ENCODE peak calls at places on chromosomes 5 and 9, in eight cellular contexts. One of them, this sample, is unnamed.
A peak's percentile ranks its signal among the peaks of the same experiment; 100 is the strongest.

GRCh38 chr5:62934319-62934718 is 355.7 kb downstream of the LRRC70 start:
- DNase-seq in K562: no peak
- DNase-seq in right lobe of liver: no peak
- DNase-seq in CD4-positive, alpha-beta T cell: no peak
- DNase-seq in adipocyte: no peak
- DNase-seq in prostate gland: no peak
- DNase-seq in CD8-positive, alpha-beta memory T cell: no peak
- DNase-seq in Caco-2: no peak
- DNase-seq in this sample: no peak

GRCh38 chr9:15280647-15281046 is 26.4 kb downstream of the TTC39B start:
- DNase-seq in right lobe of liver: no peak
- DNase-seq in K562: no peak
- DNase-seq in CD4-positive, alpha-beta T cell: no peak
- DNase-seq in CD8-positive, alpha-beta memory T cell: no peak
- DNase-seq in prostate gland: no peak
- DNase-seq in adipocyte: no peak
- DNase-seq in Caco-2: no peak
- DNase-seq in this sample: no peak

GRCh38 chr9:112586600-112587155 is 100.1 kb downstream of the KIAA1958 start:
- DNase-seq in prostate gland: no peak
- DNase-seq in right lobe of liver: no peak
- DNase-seq in adipocyte: peak; percentile 42
- DNase-seq in Caco-2: no peak
- DNase-seq in K562: no peak
- DNase-seq in CD4-positive, alpha-beta T cell: no peak
- DNase-seq in CD8-positive, alpha-beta memory T cell: no peak
- DNase-seq in this sample: no peak

GRCh38 chr9:85157763-85158162 is 488.2 kb downstream of the NTRK2 start:
- DNase-seq in Caco-2: no peak
- DNase-seq in adipocyte: no peak
- DNase-seq in CD8-positive, alpha-beta memory T cell: no peak
- DNase-seq in K562: no peak
- DNase-seq in prostate gland: no peak
- DNase-seq in right lobe of liver: no peak
- DNase-seq in CD4-positive, alpha-beta T cell: no peak
- DNase-seq in this sample: no peak

GRCh38 chr5:178690208-178690607 is 40.3 kb downstream of the ZNF354A start:
- DNase-seq in prostate gland: no peak
- DNase-seq in adipocyte: no peak
- DNase-seq in right lobe of liver: no peak
- DNase-seq in K562: no peak
- DNase-seq in CD8-positive, alpha-beta memory T cell: no peak
- DNase-seq in Caco-2: no peak
- DNase-seq in CD4-positive, alpha-beta T cell: no peak
- DNase-seq in this sample: no peak

GRCh38 chr9:98008764-98009163 is 25.6 kb downstream of the ANP32B start:
- DNase-seq in Caco-2: no peak
- DNase-seq in CD4-positive, alpha-beta T cell: no peak
- DNase-seq in prostate gland: no peak
- DNase-seq in K562: no peak
- DNase-seq in adipocyte: no peak
- DNase-seq in CD8-positive, alpha-beta memory T cell: no peak
- DNase-seq in right lobe of liver: no peak
- DNase-seq in this sample: no peak

GRCh38 chr5:106116682-106117081 is 1554.1 kb downstream of the EFNA5 start:
- DNase-seq in prostate gland: no peak
- DNase-seq in Caco-2: no peak
- DNase-seq in right lobe of liver: no peak
- DNase-seq in adipocyte: peak; percentile 62
- DNase-seq in CD8-positive, alpha-beta memory T cell: no peak
- DNase-seq in K562: no peak
- DNase-seq in CD4-positive, alpha-beta T cell: no peak
- DNase-seq in this sample: no peak

GRCh38 chr5:151477106-151477505 is 29.7 kb downstream of the SLC36A1 start:
- DNase-seq in Caco-2: no peak
- DNase-seq in CD4-positive, alpha-beta T cell: no peak
- DNase-seq in K562: no peak
- DNase-seq in CD8-positive, alpha-beta memory T cell: no peak
- DNase-seq in adipocyte: peak; percentile 39
- DNase-seq in right lobe of liver: no peak
- DNase-seq in prostate gland: no peak
- DNase-seq in this sample: no peak

GRCh38 chr5:137345396-137345795 is 153.7 kb downstream of the SPOCK1 start:
- DNase-seq in right lobe of liver: no peak
- DNase-seq in CD8-positive, alpha-beta memory T cell: no peak
- DNase-seq in Caco-2: no peak
- DNase-seq in CD4-positive, alpha-beta T cell: no peak
- DNase-seq in prostate gland: no peak
- DNase-seq in adipocyte: no peak
- DNase-seq in K562: no peak
- DNase-seq in this sample: no peak

GRCh38 chr9:3828495-3828894 is 302.7 kb upstream of the RFX3 start:
- DNase-seq in CD8-positive, alpha-beta memory T cell: no peak
- DNase-seq in Caco-2: no peak
- DNase-seq in prostate gland: no peak
- DNase-seq in adipocyte: peak; percentile 69
- DNase-seq in K562: no peak
- DNase-seq in CD4-positive, alpha-beta T cell: no peak
- DNase-seq in right lobe of liver: no peak
- DNase-seq in this sample: no peak

GRCh38 chr9:24045150-24045549 is 219.1 kb upstream of the ELAVL2 start:
- DNase-seq in K562: no peak
- DNase-seq in prostate gland: no peak
- DNase-seq in CD4-positive, alpha-beta T cell: no peak
- DNase-seq in CD8-positive, alpha-beta memory T cell: no peak
- DNase-seq in right lobe of liver: no peak
- DNase-seq in Caco-2: no peak
- DNase-seq in adipocyte: no peak
- DNase-seq in this sample: no peak

GRCh38 chr9:135284386-135285134 is 195.0 kb upstream of the PPP1R26 start:
- DNase-seq in K562: no peak
- DNase-seq in right lobe of liver: no peak
- DNase-seq in CD4-positive, alpha-beta T cell: no peak
- DNase-seq in prostate gland: no peak
- DNase-seq in Caco-2: no peak
- DNase-seq in CD8-positive, alpha-beta memory T cell: no peak
- DNase-seq in adipocyte: no peak
- DNase-seq in this sample: no peak
- H3K9me3 ChIP-seq in K562: no peaks in the 10 kb centered on the region
- H3K9me3 ChIP-seq in right lobe of liver: no peaks in the 10 kb centered on the region
- H3K9me3 ChIP-seq in CD4-positive, alpha-beta T cell: no peaks in the 10 kb centered on the region
- H3K9me3 ChIP-seq in prostate gland: no peaks in the 10 kb centered on the region
- H3K9me3 ChIP-seq in Caco-2: peaks cover 4% of the 10 kb centered on the region
- H3K9me3 ChIP-seq in CD8-positive, alpha-beta memory T cell: no peaks in the 10 kb centered on the region
- H3K9me3 ChIP-seq in adipocyte: no peaks in the 10 kb centered on the region
- H3K9me3 ChIP-seq in this sample: no peaks in the 10 kb centered on the region

GRCh38 chr5:10372726-10373709 is 19.5 kb downstream of the MARCHF6 start:
- DNase-seq in right lobe of liver: no peak
- DNase-seq in K562: no peak
- DNase-seq in prostate gland: no peak
- DNase-seq in adipocyte: peak; percentile 27
- DNase-seq in CD8-positive, alpha-beta memory T cell: no peak
- DNase-seq in CD4-positive, alpha-beta T cell: no peak
- DNase-seq in Caco-2: no peak
- DNase-seq in this sample: no peak
- H3K9me3 ChIP-seq in right lobe of liver: no peaks in the 10 kb centered on the region
- H3K9me3 ChIP-seq in K562: peaks cover 13% of the 10 kb centered on the region
- H3K9me3 ChIP-seq in prostate gland: no peaks in the 10 kb centered on the region
- H3K9me3 ChIP-seq in adipocyte: no peaks in the 10 kb centered on the region
- H3K9me3 ChIP-seq in CD8-positive, alpha-beta memory T cell: no peaks in the 10 kb centered on the region
- H3K9me3 ChIP-seq in CD4-positive, alpha-beta T cell: no peaks in the 10 kb centered on the region
- H3K9me3 ChIP-seq in Caco-2: no peaks in the 10 kb centered on the region
- H3K9me3 ChIP-seq in this sample: no peaks in the 10 kb centered on the region

DNA sequence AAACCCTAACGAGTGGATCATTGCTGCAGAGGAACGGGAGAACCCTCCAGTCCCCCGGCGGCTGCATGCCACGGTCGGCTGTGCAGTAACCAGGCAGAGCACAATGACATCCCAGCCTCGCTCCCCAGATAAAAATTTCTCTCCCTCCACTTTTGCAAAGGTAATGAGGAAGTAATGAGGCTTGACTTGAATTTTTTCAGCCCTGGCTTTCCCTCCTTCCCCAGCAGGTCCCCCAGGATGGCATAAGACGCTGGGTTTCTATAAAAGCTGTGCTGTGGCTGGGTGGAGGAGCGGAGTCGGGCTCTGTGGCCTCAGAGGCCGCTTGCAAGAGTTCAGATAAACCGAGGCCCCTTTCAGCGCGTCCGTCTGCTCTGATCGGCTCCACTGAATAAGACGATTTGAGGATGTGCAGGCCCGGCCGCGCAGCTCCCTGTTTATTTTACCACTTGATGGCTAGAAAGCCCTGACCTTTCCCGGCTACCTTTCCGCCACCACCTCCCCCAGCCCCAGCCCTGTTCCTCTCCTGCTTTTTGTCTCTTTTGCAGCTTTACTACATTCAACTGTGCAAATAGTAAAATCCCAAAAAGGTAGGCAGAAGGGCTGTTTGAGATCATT is 351.9 kb upstream of the IRX2 start:
- DNase-seq in CD4-positive, alpha-beta T cell: no peak
- DNase-seq in adipocyte: no peak
- DNase-seq in right lobe of liver: no peak
- DNase-seq in K562: no peak
- DNase-seq in CD8-positive, alpha-beta memory T cell: no peak
- DNase-seq in Caco-2: no peak
- DNase-seq in prostate gland: no peak
- DNase-seq in this sample: no peak
- H3K9me3 ChIP-seq in CD4-positive, alpha-beta T cell: no peaks in the 10 kb centered on the region
- H3K9me3 ChIP-seq in adipocyte: no peaks in the 10 kb centered on the region
- H3K9me3 ChIP-seq in right lobe of liver: no peaks in the 10 kb centered on the region
- H3K9me3 ChIP-seq in K562: no peaks in the 10 kb centered on the region
- H3K9me3 ChIP-seq in CD8-positive, alpha-beta memory T cell: no peaks in the 10 kb centered on the region
- H3K9me3 ChIP-seq in Caco-2: no peaks in the 10 kb centered on the region
- H3K9me3 ChIP-seq in prostate gland: no peaks in the 10 kb centered on the region
- H3K9me3 ChIP-seq in this sample: no peaks in the 10 kb centered on the region

GRCh38 chr9:40911647-40912046 is 216.8 kb downstream of the FOXD4L6 start:
- DNase-seq in prostate gland: no peak
- DNase-seq in Caco-2: no peak
- DNase-seq in CD8-positive, alpha-beta memory T cell: no peak
- DNase-seq in right lobe of liver: no peak
- DNase-seq in K562: no peak
- DNase-seq in CD4-positive, alpha-beta T cell: no peak
- DNase-seq in adipocyte: no peak
- DNase-seq in this sample: no peak
- H3K9me3 ChIP-seq in prostate gland: no peaks in the 10 kb centered on the region
- H3K9me3 ChIP-seq in Caco-2: no peaks in the 10 kb centered on the region
- H3K9me3 ChIP-seq in CD8-positive, alpha-beta memory T cell: peaks cover 80% of the 10 kb centered on the region
- H3K9me3 ChIP-seq in right lobe of liver: peaks cover 34% of the 10 kb centered on the region
- H3K9me3 ChIP-seq in K562: no peaks in the 10 kb centered on the region
- H3K9me3 ChIP-seq in CD4-positive, alpha-beta T cell: peaks cover 91% of the 10 kb centered on the region
- H3K9me3 ChIP-seq in adipocyte: peaks cover 61% of the 10 kb centered on the region
- H3K9me3 ChIP-seq in this sample: peaks cover 100% of the 10 kb centered on the region

GRCh38 chr5:173423452-173424117 is 95.4 kb upstream of the STC2 start:
- DNase-seq in K562: no peak
- DNase-seq in CD4-positive, alpha-beta T cell: no peak
- DNase-seq in Caco-2: no peak
- DNase-seq in adipocyte: no peak
- DNase-seq in prostate gland: no peak
- DNase-seq in right lobe of liver: no peak
- DNase-seq in CD8-positive, alpha-beta memory T cell: no peak
- DNase-seq in this sample: no peak

GRCh38 chr5:173420108-173420507 is 91.9 kb upstream of the STC2 start:
- DNase-seq in right lobe of liver: no peak
- DNase-seq in adipocyte: no peak
- DNase-seq in CD8-positive, alpha-beta memory T cell: no peak
- DNase-seq in CD4-positive, alpha-beta T cell: no peak
- DNase-seq in K562: no peak
- DNase-seq in prostate gland: peak; percentile 63
- DNase-seq in Caco-2: no peak
- DNase-seq in this sample: no peak
- H3K9me3 ChIP-seq in right lobe of liver: no peaks in the 10 kb centered on the region
- H3K9me3 ChIP-seq in adipocyte: peaks cover 34% of the 10 kb centered on the region
- H3K9me3 ChIP-seq in CD8-positive, alpha-beta memory T cell: no peaks in the 10 kb centered on the region
- H3K9me3 ChIP-seq in CD4-positive, alpha-beta T cell: peaks cover 8% of the 10 kb centered on the region
- H3K9me3 ChIP-seq in K562: peaks cover 2% of the 10 kb centered on the region
- H3K9me3 ChIP-seq in prostate gland: no peaks in the 10 kb centered on the region
- H3K9me3 ChIP-seq in Caco-2: no peaks in the 10 kb centered on the region
- H3K9me3 ChIP-seq in this sample: peaks cover 9% of the 10 kb centered on the region